ENCODE peak calls at places on chromosome 1, in nine cellular contexts. T, W, Q, X, E, O, S, K and J are unnamed samples.

GRCh38 chr1:67307251-67308060 is at the start of gene IL12RB2:
- DNase-seq in W (no peak), X (no peak), Q (peak; percentile 81), E (peak; percentile 69), K (no peak), T (no peak), O (no peak), S (peak; percentile 16), J (peak; percentile 13)

GRCh38 chr1:243882276-243882675 is 32.2 kb upstream of the AKT3 start:
- DNase-seq in E (no peak), X (no peak), W (peak; percentile 19), T (peak; percentile 50), K (no peak), S (no peak), O (no peak), Q (peak; percentile 69), J (no peak)

GRCh38 chr1:11143907-11144306 is 44.2 kb upstream of the EXOSC10 start:
- DNase-seq in E (no peak), Q (no peak), K (no peak), T (no peak), S (no peak), W (no peak), X (no peak), O (no peak), J (no peak)

GRCh38 chr1:242017580-242018233 is 18.8 kb upstream of the MAP1LC3C start:
- DNase-seq in T (peak; percentile 86), Q (peak; percentile 82), X (no peak), W (peak; percentile 24), O (no peak), S (peak; percentile 65), E (peak; percentile 39), K (peak; percentile 7), J (peak; percentile 54)

GRCh38 chr1:227870375-227870774 is 54.9 kb downstream of the PRSS38 start:
- DNase-seq in Q (no peak), O (no peak), X (no peak), T (no peak), K (no peak), S (no peak), E (no peak), W (no peak), J (no peak)

GRCh38 chr1:54301494-54301893 is 101.5 kb downstream of the MRPL37 start:
- DNase-seq in E (no peak), X (no peak), O (no peak), S (no peak), K (no peak), T (no peak), W (no peak), Q (peak; percentile 30), J (no peak)

GRCh38 chr1:228004331-228004871 is 2.4 kb upstream of the WNT3A start:
- DNase-seq in O (no peak), S (peak; percentile 26), Q (peak; percentile 69), T (peak; percentile 82), W (no peak), K (no peak), E (peak; percentile 31), X (no peak), J (no peak)

GRCh38 chr1:167233373-167233772 is 12.7 kb downstream of the POU2F1 start:
- DNase-seq in K (no peak), O (no peak), T (no peak), Q (no peak), W (no peak), S (no peak), X (no peak), E (no peak), J (no peak)